ENCODE peak calls at places on chromosomes 3 and 15, in ten cellular contexts. One of them, this sample, is unnamed.

GRCh38 chr15:40439461-40440299 is 1.1 kb upstream of the BAHD1 start:
- DNase-seq in AML-193: peak
- DNase-seq in COR-L47: peak
- DNase-seq in stromal cell of bone marrow: no peak
- DNase-seq in activated naive CD8-positive, alpha-beta T cell treated with anti-CD3 and anti-CD28 coated beads for 36 hours: peak
- DNase-seq in heart right ventricle: no peak
- DNase-seq in brain microvascular endothelial cell: peak
- DNase-seq in NCI-H2081: peak
- DNase-seq in stimulated activated CD8-positive, alpha-beta memory T cell treated with anti-CD3 and anti-CD28 coated beads, Interleukin-4, amount 100 ng/mL, for 4 hours: no peak
- DNase-seq in esophagus squamous epithelium: no peak
- DNase-seq in this sample: no peak

GRCh38 chr15:95799286-95800187 is 531.0 kb upstream of the NR2F2 start:
- DNase-seq in AML-193: peak
- DNase-seq in COR-L47: no peak
- DNase-seq in stromal cell of bone marrow: peak
- DNase-seq in activated naive CD8-positive, alpha-beta T cell treated with anti-CD3 and anti-CD28 coated beads for 36 hours: no peak
- DNase-seq in heart right ventricle: no peak
- DNase-seq in brain microvascular endothelial cell: peak
- DNase-seq in NCI-H2081: no peak
- DNase-seq in stimulated activated CD8-positive, alpha-beta memory T cell treated with anti-CD3 and anti-CD28 coated beads, Interleukin-4, amount 100 ng/mL, for 4 hours: no peak
- DNase-seq in esophagus squamous epithelium: no peak
- DNase-seq in this sample: no peak

GRCh38 chr3:36220189-36220588 is 160.1 kb upstream of the STAC start:
- DNase-seq in AML-193: no peak
- DNase-seq in COR-L47: no peak
- DNase-seq in stromal cell of bone marrow: no peak
- DNase-seq in activated naive CD8-positive, alpha-beta T cell treated with anti-CD3 and anti-CD28 coated beads for 36 hours: no peak
- DNase-seq in heart right ventricle: no peak
- DNase-seq in brain microvascular endothelial cell: no peak
- DNase-seq in NCI-H2081: no peak
- DNase-seq in stimulated activated CD8-positive, alpha-beta memory T cell treated with anti-CD3 and anti-CD28 coated beads, Interleukin-4, amount 100 ng/mL, for 4 hours: no peak
- DNase-seq in esophagus squamous epithelium: no peak
- DNase-seq in this sample: no peak

GRCh38 chr3:10387881-10388621 is 67.1 kb upstream of the SEC13 start:
- DNase-seq in AML-193: no peak
- DNase-seq in COR-L47: no peak
- DNase-seq in stromal cell of bone marrow: no peak
- DNase-seq in activated naive CD8-positive, alpha-beta T cell treated with anti-CD3 and anti-CD28 coated beads for 36 hours: no peak
- DNase-seq in heart right ventricle: no peak
- DNase-seq in brain microvascular endothelial cell: no peak
- DNase-seq in NCI-H2081: no peak
- DNase-seq in stimulated activated CD8-positive, alpha-beta memory T cell treated with anti-CD3 and anti-CD28 coated beads, Interleukin-4, amount 100 ng/mL, for 4 hours: no peak
- DNase-seq in esophagus squamous epithelium: no peak
- DNase-seq in this sample: no peak

GRCh38 chr3:33372218-33373081 is 67.8 kb downstream of the UBP1 start:
- DNase-seq in AML-193: peak
- DNase-seq in COR-L47: peak
- DNase-seq in stromal cell of bone marrow: peak
- DNase-seq in activated naive CD8-positive, alpha-beta T cell treated with anti-CD3 and anti-CD28 coated beads for 36 hours: peak
- DNase-seq in heart right ventricle: no peak
- DNase-seq in brain microvascular endothelial cell: peak
- DNase-seq in NCI-H2081: peak
- DNase-seq in stimulated activated CD8-positive, alpha-beta memory T cell treated with anti-CD3 and anti-CD28 coated beads, Interleukin-4, amount 100 ng/mL, for 4 hours: peak
- DNase-seq in esophagus squamous epithelium: no peak
- DNase-seq in this sample: no peak

GRCh38 chr3:154887869-154888268 is 192.2 kb upstream of the MME start:
- DNase-seq in AML-193: no peak
- DNase-seq in COR-L47: no peak
- DNase-seq in stromal cell of bone marrow: no peak
- DNase-seq in activated naive CD8-positive, alpha-beta T cell treated with anti-CD3 and anti-CD28 coated beads for 36 hours: no peak
- DNase-seq in heart right ventricle: no peak
- DNase-seq in brain microvascular endothelial cell: no peak
- DNase-seq in NCI-H2081: no peak
- DNase-seq in stimulated activated CD8-positive, alpha-beta memory T cell treated with anti-CD3 and anti-CD28 coated beads, Interleukin-4, amount 100 ng/mL, for 4 hours: no peak
- DNase-seq in esophagus squamous epithelium: no peak
- DNase-seq in this sample: no peak

GRCh38 chr3:31980530-31981205 is 394 bp downstream of the OSBPL10 start:
- DNase-seq in AML-193: no peak
- DNase-seq in COR-L47: peak
- DNase-seq in stromal cell of bone marrow: no peak
- DNase-seq in activated naive CD8-positive, alpha-beta T cell treated with anti-CD3 and anti-CD28 coated beads for 36 hours: peak
- DNase-seq in heart right ventricle: peak
- DNase-seq in brain microvascular endothelial cell: no peak
- DNase-seq in NCI-H2081: peak
- DNase-seq in stimulated activated CD8-positive, alpha-beta memory T cell treated with anti-CD3 and anti-CD28 coated beads, Interleukin-4, amount 100 ng/mL, for 4 hours: no peak
- DNase-seq in esophagus squamous epithelium: peak
- DNase-seq in this sample: no peak

GRCh38 chr15:58513681-58514336 is 82.0 kb downstream of the LIPC start:
- DNase-seq in AML-193: no peak
- DNase-seq in COR-L47: peak
- DNase-seq in stromal cell of bone marrow: no peak
- DNase-seq in activated naive CD8-positive, alpha-beta T cell treated with anti-CD3 and anti-CD28 coated beads for 36 hours: no peak
- DNase-seq in heart right ventricle: no peak
- DNase-seq in brain microvascular endothelial cell: no peak
- DNase-seq in NCI-H2081: peak
- DNase-seq in stimulated activated CD8-positive, alpha-beta memory T cell treated with anti-CD3 and anti-CD28 coated beads, Interleukin-4, amount 100 ng/mL, for 4 hours: no peak
- DNase-seq in esophagus squamous epithelium: no peak
- DNase-seq in this sample: no peak

GRCh38 chr15:39365873-39366272 is 215.0 kb upstream of the THBS1 start:
- DNase-seq in AML-193: no peak
- DNase-seq in COR-L47: no peak
- DNase-seq in stromal cell of bone marrow: no peak
- DNase-seq in activated naive CD8-positive, alpha-beta T cell treated with anti-CD3 and anti-CD28 coated beads for 36 hours: no peak
- DNase-seq in heart right ventricle: no peak
- DNase-seq in brain microvascular endothelial cell: no peak
- DNase-seq in NCI-H2081: no peak
- DNase-seq in stimulated activated CD8-positive, alpha-beta memory T cell treated with anti-CD3 and anti-CD28 coated beads, Interleukin-4, amount 100 ng/mL, for 4 hours: no peak
- DNase-seq in esophagus squamous epithelium: no peak
- DNase-seq in this sample: no peak

GRCh38 chr3:107977571-107977970 is 113.3 kb downstream of the CD47 start:
- DNase-seq in AML-193: no peak
- DNase-seq in COR-L47: no peak
- DNase-seq in stromal cell of bone marrow: no peak
- DNase-seq in activated naive CD8-positive, alpha-beta T cell treated with anti-CD3 and anti-CD28 coated beads for 36 hours: no peak
- DNase-seq in heart right ventricle: no peak
- DNase-seq in brain microvascular endothelial cell: no peak
- DNase-seq in NCI-H2081: no peak
- DNase-seq in stimulated activated CD8-positive, alpha-beta memory T cell treated with anti-CD3 and anti-CD28 coated beads, Interleukin-4, amount 100 ng/mL, for 4 hours: no peak
- DNase-seq in esophagus squamous epithelium: no peak
- DNase-seq in this sample: no peak

GRCh38 chr3:17939157-17939556 is 196.7 kb upstream of the TBC1D5 start:
- DNase-seq in AML-193: no peak
- DNase-seq in COR-L47: no peak
- DNase-seq in stromal cell of bone marrow: no peak
- DNase-seq in activated naive CD8-positive, alpha-beta T cell treated with anti-CD3 and anti-CD28 coated beads for 36 hours: no peak
- DNase-seq in heart right ventricle: peak
- DNase-seq in brain microvascular endothelial cell: no peak
- DNase-seq in NCI-H2081: no peak
- DNase-seq in stimulated activated CD8-positive, alpha-beta memory T cell treated with anti-CD3 and anti-CD28 coated beads, Interleukin-4, amount 100 ng/mL, for 4 hours: no peak
- DNase-seq in esophagus squamous epithelium: no peak
- DNase-seq in this sample: no peak

GRCh38 chr3:104635872-104636580 is 730.7 kb upstream of the ALCAM start:
- DNase-seq in AML-193: no peak
- DNase-seq in COR-L47: no peak
- DNase-seq in stromal cell of bone marrow: no peak
- DNase-seq in activated naive CD8-positive, alpha-beta T cell treated with anti-CD3 and anti-CD28 coated beads for 36 hours: no peak
- DNase-seq in heart right ventricle: no peak
- DNase-seq in brain microvascular endothelial cell: no peak
- DNase-seq in NCI-H2081: no peak
- DNase-seq in stimulated activated CD8-positive, alpha-beta memory T cell treated with anti-CD3 and anti-CD28 coated beads, Interleukin-4, amount 100 ng/mL, for 4 hours: no peak
- DNase-seq in esophagus squamous epithelium: no peak
- DNase-seq in this sample: no peak

GRCh38 chr3:171317133-171317532 is 143.1 kb downstream of the TNIK start:
- DNase-seq in AML-193: no peak
- DNase-seq in COR-L47: peak
- DNase-seq in stromal cell of bone marrow: no peak
- DNase-seq in activated naive CD8-positive, alpha-beta T cell treated with anti-CD3 and anti-CD28 coated beads for 36 hours: no peak
- DNase-seq in heart right ventricle: no peak
- DNase-seq in brain microvascular endothelial cell: peak
- DNase-seq in NCI-H2081: peak
- DNase-seq in stimulated activated CD8-positive, alpha-beta memory T cell treated with anti-CD3 and anti-CD28 coated beads, Interleukin-4, amount 100 ng/mL, for 4 hours: no peak
- DNase-seq in esophagus squamous epithelium: no peak
- DNase-seq in this sample: no peak

GRCh38 chr3:71564361-71564760 is 19.2 kb downstream of the FOXP1 start:
- DNase-seq in AML-193: no peak
- DNase-seq in COR-L47: no peak
- DNase-seq in stromal cell of bone marrow: no peak
- DNase-seq in activated naive CD8-positive, alpha-beta T cell treated with anti-CD3 and anti-CD28 coated beads for 36 hours: no peak
- DNase-seq in heart right ventricle: no peak
- DNase-seq in brain microvascular endothelial cell: no peak
- DNase-seq in NCI-H2081: no peak
- DNase-seq in stimulated activated CD8-positive, alpha-beta memory T cell treated with anti-CD3 and anti-CD28 coated beads, Interleukin-4, amount 100 ng/mL, for 4 hours: no peak
- DNase-seq in esophagus squamous epithelium: no peak
- DNase-seq in this sample: no peak

GRCh38 chr3:195113536-195113935 is 157.4 kb downstream of the XXYLT1 start:
- DNase-seq in AML-193: no peak
- DNase-seq in COR-L47: no peak
- DNase-seq in stromal cell of bone marrow: no peak
- DNase-seq in activated naive CD8-positive, alpha-beta T cell treated with anti-CD3 and anti-CD28 coated beads for 36 hours: no peak
- DNase-seq in heart right ventricle: no peak
- DNase-seq in brain microvascular endothelial cell: no peak
- DNase-seq in NCI-H2081: no peak
- DNase-seq in stimulated activated CD8-positive, alpha-beta memory T cell treated with anti-CD3 and anti-CD28 coated beads, Interleukin-4, amount 100 ng/mL, for 4 hours: no peak
- DNase-seq in esophagus squamous epithelium: no peak
- DNase-seq in this sample: no peak

This sample was measured in amygdala.